ENCODE peak calls at places on chromosomes 5 and 9, in ten cellular contexts. K is NCI-H2107; J is stomach; X is RWPE1; N is stimulated activated CD4-positive, alpha-beta T cell treated with anti-CD3 and anti-CD28 coated beads, Interleukin-12 subunit alpha, Interleukin-12 subunit beta, amount 100 ng/mL, for 4 hours; A is hippocampal formation; D is fibroblast of pulmonary artery; G is cardiac fibroblast; M is NCI-H2081; P is CD8-positive, alpha-beta T cell. Z is an unnamed sample.

GRCh38 chr9:94645901-94646300 is 6.6 kb upstream of the FBP1 start:
- DNase-seq in M (no peak), G (no peak), J (no peak), A (no peak), N (no peak), X (no peak), P (no peak), K (no peak), D (no peak), Z (no peak)

GRCh38 chr9:17229945-17230560 is 95.2 kb downstream of the CNTLN start:
- DNase-seq in G (no peak), A (no peak), X (no peak), M (peak; percentile 35), P (no peak), N (no peak), D (no peak), K (no peak), J (no peak), Z (no peak)

GRCh38 chr5:28281381-28281780 is 1243.0 kb upstream of the CDH9 start:
- DNase-seq in A (no peak), N (no peak), M (no peak), G (no peak), K (no peak), X (peak; percentile 5), J (no peak), D (peak; percentile 34), P (no peak), Z (no peak)

GRCh38 chr5:28014779-28015178 is 976.4 kb upstream of the CDH9 start:
- DNase-seq in D (peak; percentile 29), M (peak; percentile 14), X (no peak), N (no peak), J (no peak), P (no peak), K (no peak), G (peak; percentile 14), A (no peak), Z (no peak)

GRCh38 chr5:131186561-131187256 is 16.0 kb downstream of the LYRM7 start:
- DNase-seq in M (no peak), X (no peak), P (no peak), N (no peak), A (no peak), J (no peak), G (no peak), K (no peak), D (no peak), Z (no peak)

GRCh38 chr5:154513669-154514084 is 35.6 kb upstream of the HAND1 start:
- DNase-seq in K (no peak), M (no peak), D (no peak), A (no peak), J (no peak), X (no peak), G (peak; percentile 4), P (no peak), N (no peak), Z (no peak)

GRCh38 chr9:121876658-121877271 is 216.3 kb downstream of the TTLL11 start:
- DNase-seq in G (peak; percentile 71), A (no peak), N (no peak), X (peak; percentile 62), J (no peak), P (no peak), K (no peak), D (peak; percentile 65), M (no peak), Z (no peak)

GRCh38 chr9:84932915-84933527 is 263.5 kb downstream of the NTRK2 start:
- DNase-seq in X (no peak), K (no peak), J (no peak), D (no peak), G (no peak), A (peak; percentile 22), P (no peak), M (no peak), N (no peak), Z (no peak)

GRCh38 chr5:143887901-143888648 is 76.1 kb downstream of the HMHB1 start:
- DNase-seq in J (no peak), D (peak; percentile 40), P (no peak), M (no peak), N (no peak), A (no peak), K (no peak), G (peak; percentile 53), X (no peak), Z (no peak)

GRCh38 chr5:165029471-165029870 is 1524.1 kb downstream of the MAT2B start:
- DNase-seq in N (no peak), A (no peak), X (no peak), J (no peak), P (no peak), D (no peak), G (peak; percentile 0), K (no peak), M (no peak), Z (peak; percentile 7)

GRCh38 chr9:125399666-125400065 is 138.0 kb downstream of the GAPVD1 start:
- DNase-seq in G (no peak), J (no peak), P (no peak), K (no peak), N (no peak), A (no peak), D (no peak), M (no peak), X (no peak), Z (no peak)

GRCh38 chr9:77961541-77961940 is 70.1 kb downstream of the GNAQ start:
- DNase-seq in A (no peak), P (no peak), M (no peak), N (no peak), G (peak; percentile 36), J (no peak), X (no peak), D (peak; percentile 51), K (no peak), Z (no peak)

GRCh38 chr9:99592834-99593584 is 228.7 kb upstream of the NR4A3 start:
- DNase-seq in X (no peak), K (no peak), G (no peak), M (no peak), P (no peak), J (no peak), D (no peak), N (no peak), A (no peak), Z (no peak)

GRCh38 chr5:155004138-155004744 is 9.3 kb upstream of the KIF4B start:
- DNase-seq in N (peak; percentile 9), G (peak; percentile 28), J (peak; percentile 27), A (no peak), M (no peak), P (no peak), X (peak; percentile 16), D (peak; percentile 42), K (no peak), Z (peak; percentile 10)

GRCh38 chr9:108994695-108995094 is 18.6 kb downstream of the CTNNAL1 start:
- DNase-seq in J (peak; percentile 65), A (no peak), G (peak; percentile 84), D (peak; percentile 88), X (no peak), P (no peak), N (no peak), K (no peak), M (no peak), Z (no peak)

GRCh38 chr5:74017112-74017511 is 391.1 kb downstream of the ARHGEF28 start:
- DNase-seq in N (no peak), K (no peak), G (no peak), M (no peak), A (no peak), X (peak; percentile 92), P (no peak), J (no peak), D (no peak), Z (no peak)

GRCh38 chr9:93827545-93828330 is 127.4 kb downstream of the BARX1 start:
- DNase-seq in X (peak; percentile 84), P (no peak), K (no peak), D (peak; percentile 47), G (peak; percentile 59), N (peak; percentile 22), J (peak; percentile 55), A (no peak), M (no peak), Z (peak; percentile 44)

GRCh38 chr5:32027717-32028321 is 146.3 kb downstream of the GOLPH3 start:
- DNase-seq in N (no peak), A (peak; percentile 80), G (peak; percentile 98), P (no peak), D (peak; percentile 100), J (no peak), M (no peak), X (peak; percentile 77), K (no peak), Z (peak; percentile 35)

GRCh38 chr5:118553662-118554061 is 434.7 kb downstream of the DTWD2 start:
- DNase-seq in N (no peak), K (no peak), X (no peak), A (no peak), M (no peak), J (no peak), G (peak; percentile 86), P (no peak), D (peak; percentile 53), Z (no peak)

GRCh38 chr5:73826301-73826700 is 200.3 kb downstream of the ARHGEF28 start:
- DNase-seq in G (no peak), N (no peak), P (no peak), M (no peak), A (no peak), D (no peak), K (no peak), J (no peak), X (no peak), Z (no peak)

GRCh38 chr9:133807818-133808217 is 69.7 kb upstream of the SARDH start:
- DNase-seq in K (no peak), N (no peak), X (no peak), M (no peak), P (no peak), G (no peak), A (no peak), D (no peak), J (no peak), Z (no peak)

GRCh38 chr5:108557686-108558085 is 175.8 kb upstream of the FBXL17 start:
- DNase-seq in A (no peak), D (no peak), N (no peak), X (no peak), J (no peak), K (no peak), P (no peak), M (no peak), G (no peak), Z (no peak)

GRCh38 chr9:122314193-122314592 is 49.5 kb downstream of the MRRF start:
- DNase-seq in G (no peak), M (no peak), P (no peak), X (no peak), N (no peak), J (no peak), K (no peak), A (no peak), D (no peak), Z (no peak)

GRCh38 chr9:96020822-96021615 is 145.5 kb downstream of the ERCC6L2 start:
- DNase-seq in X (peak; percentile 44), K (no peak), N (peak; percentile 58), G (peak; percentile 21), D (peak; percentile 20), A (no peak), M (no peak), P (no peak), J (no peak), Z (peak; percentile 33)

GRCh38 chr5:172707285-172708182 is 63.5 kb downstream of the DUSP1 start:
- DNase-seq in G (peak; percentile 76), K (no peak), P (no peak), D (peak; percentile 79), N (no peak), A (no peak), J (no peak), M (no peak), X (peak; percentile 72), Z (no peak)

GRCh38 chr5:66252849-66253248 is 108.7 kb downstream of the SREK1 start:
- DNase-seq in J (no peak), K (no peak), X (no peak), N (no peak), G (no peak), D (no peak), P (no peak), A (no peak), M (no peak), Z (no peak)

GRCh38 chr5:14038341-14038959 is 94.0 kb upstream of the DNAH5 start:
- DNase-seq in P (no peak), G (peak; percentile 61), N (no peak), K (no peak), D (peak; percentile 66), A (no peak), X (peak; percentile 34), J (no peak), M (no peak), Z (no peak)

GRCh38 chr9:14428781-14429230 is 114.9 kb upstream of the NFIB start:
- DNase-seq in G (peak; percentile 89), J (peak; percentile 66), N (peak; percentile 11), K (peak; percentile 69), A (peak; percentile 64), M (peak; percentile 85), X (peak; percentile 45), D (peak; percentile 89), P (peak; percentile 1), Z (peak; percentile 58)